ENCODE peak calls at places on chromosomes 1 and 21, in six cellular contexts. L is CD8-positive, alpha-beta memory T cell; F is esophagus squamous epithelium; P is left ventricle myocardium inferior; I is right lobe of liver; B is breast epithelium. T is an unnamed sample. For H3K9me3, the result is how much of the 10 kb centered on the place peaks cover.

GRCh38 chr21:46098303-46099141 is 610 bp downstream of the COL6A2 start:
- DNase-seq in L (peak), F (no peak), P (peak), I (peak), B (peak), T (peak)

GRCh38 chr21:38188037-38188436 is 68.8 kb upstream of the KCNJ15 start:
- DNase-seq in L (no peak), F (no peak), P (no peak), I (no peak), B (no peak), T (no peak)

GRCh38 chr21:35963920-35964451 is 96.3 kb downstream of the SETD4 start:
- DNase-seq in L (no peak), F (no peak), P (no peak), I (no peak), B (no peak), T (no peak)

GRCh38 chr1:26184086-26184485 is 6.3 kb upstream of the CATSPER4 start:
- DNase-seq in L (no peak), F (no peak), P (no peak), I (no peak), B (no peak), T (no peak)

GRCh38 chr1:11157867-11158266 is 31.3 kb upstream of the ANGPTL7 start:
- DNase-seq in L (no peak), F (no peak), P (peak), I (peak), B (no peak), T (no peak)

GRCh38 chr1:6006882-6007281 is 14.7 kb upstream of the NPHP4 start:
- DNase-seq in L (no peak), F (no peak), P (peak), I (no peak), B (no peak), T (no peak)

GRCh38 chr1:67534627-67535065 is 104.4 kb upstream of the SERBP1 start:
- DNase-seq in L (no peak), F (no peak), P (no peak), I (no peak), B (no peak), T (no peak)

GRCh38 chr1:222716393-222716792 is 4.0 kb downstream of the BROX start:
- DNase-seq in L (no peak), F (no peak), P (no peak), I (no peak), B (no peak), T (no peak)

GRCh38 chr1:50929376-50929958 is 30.6 kb downstream of the FAF1 start:
- DNase-seq in L (peak), F (no peak), P (no peak), I (no peak), B (no peak), T (no peak)

GRCh38 chr1:189356206-189356605 is 1121.5 kb downstream of the BRINP3 start:
- DNase-seq in L (no peak), F (no peak), P (no peak), I (no peak), B (no peak), T (no peak)

GRCh38 chr1:161047436-161048420 is 2.0 kb upstream of the USF1 start:
- DNase-seq in L (no peak), F (no peak), P (no peak), I (no peak), B (no peak), T (no peak)

GRCh38 chr1:184882649-184883303 is 91.5 kb downstream of the NIBAN1 start:
- DNase-seq in L (no peak), F (no peak), P (peak), I (no peak), B (peak), T (no peak)

GRCh38 chr1:37811027-37811655 is 3.1 kb upstream of the YRDC start:
- DNase-seq in L (peak), F (no peak), P (peak), I (peak), B (peak), T (no peak)

GRCh38 chr21:25999935-26000582 is 170.5 kb downstream of the APP start:
- DNase-seq in L (peak), F (no peak), P (no peak), I (no peak), B (no peak), T (no peak)

GRCh38 chr21:36065497-36066036 is 4.3 kb upstream of the CBR1 start:
- DNase-seq in L (no peak), F (no peak), P (no peak), I (no peak), B (no peak), T (no peak)

GRCh38 chr1:202639500-202639899 is 70.8 kb downstream of the SYT2 start:
- DNase-seq in L (no peak), F (no peak), P (no peak), I (no peak), B (no peak), T (no peak)

GRCh38 chr1:160046494-160047115 is 14.8 kb upstream of the PIGM start:
- DNase-seq in L (peak), F (no peak), P (peak), I (no peak), B (no peak), T (no peak)

GRCh38 chr1:183180213-183180612 is 5.9 kb upstream of the LAMC2 start:
- DNase-seq in L (no peak), F (no peak), P (no peak), I (no peak), B (peak), T (peak)

GRCh38 chr1:243950166-243950565 is 100.1 kb upstream of the AKT3 start:
- DNase-seq in L (no peak), F (no peak), P (no peak), I (no peak), B (peak), T (no peak)

GRCh38 chr1:156911587-156912298 is 8.7 kb upstream of the LRRC71 start:
- DNase-seq in L (no peak), F (no peak), P (no peak), I (no peak), B (no peak), T (no peak)

GRCh38 chr1:215056584-215056983 is 26.0 kb upstream of the KCNK2 start:
- DNase-seq in L (no peak), F (no peak), P (no peak), I (no peak), B (no peak), T (no peak)

GRCh38 chr1:111221633-111222286 is 5.8 kb upstream of the CHI3L2 start:
- DNase-seq in L (peak), F (no peak), P (no peak), I (no peak), B (no peak), T (no peak)

GRCh38 chr1:172745014-172745413 is 86.1 kb downstream of the FASLG start:
- DNase-seq in L (peak), F (no peak), P (no peak), I (no peak), B (no peak), T (no peak)

GRCh38 chr21:36783612-36784383 is 84.9 kb downstream of the SIM2 start:
- DNase-seq in L (no peak), F (no peak), P (no peak), I (no peak), B (no peak), T (no peak)

GRCh38 chr1:15543589-15544568 is 17.2 kb downstream of the DNAJC16 start:
- DNase-seq in L (no peak), F (no peak), P (no peak), I (no peak), B (no peak), T (no peak)

GRCh38 chr1:227562923-227563318 is 435 bp upstream of the ZNF678 start:
- DNase-seq in L (no peak), F (no peak), P (no peak), I (no peak), B (no peak), T (no peak)

DNA sequence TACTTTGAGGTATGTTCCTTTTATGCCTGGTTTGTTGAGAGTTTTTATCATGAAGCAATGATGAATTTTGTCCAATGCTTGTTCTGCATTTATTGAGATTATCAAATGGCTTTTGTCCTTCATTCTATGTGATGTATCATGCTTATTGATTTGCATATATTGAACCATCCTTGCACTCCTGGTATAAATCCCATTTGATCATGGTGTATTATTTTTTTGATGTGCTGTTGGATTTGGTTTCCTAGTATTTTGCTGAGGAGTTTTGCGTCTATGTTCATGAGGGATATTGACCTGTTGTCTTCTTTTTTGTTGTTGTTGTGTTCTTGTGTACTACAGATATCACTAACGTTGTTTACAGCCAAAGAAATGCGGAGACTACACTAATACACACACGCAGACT is 4.1 kb downstream of the DNAH14 start:
- DNase-seq in L (no peak), F (no peak), P (no peak), I (no peak), B (no peak), T (no peak)
- H3K9me3 ChIP-seq in L (under half), F (under half), P (half or more), I (under half), B (under half), T (under half)

GRCh38 chr1:152859696-152860095 is at the start of gene LCE7A:
- DNase-seq in L (no peak), F (no peak), P (no peak), I (no peak), B (no peak), T (no peak)
- H3K9me3 ChIP-seq in L (under half), F (under half), P (under half), I (under half), B (under half), T (under half)

GRCh38 chr1:101364370-101365120 is 127.7 kb downstream of the S1PR1 start:
- DNase-seq in L (no peak), F (no peak), P (no peak), I (no peak), B (no peak), T (no peak)

GRCh38 chr1:101356604-101357443 is 120.0 kb downstream of the S1PR1 start:
- DNase-seq in L (no peak), F (no peak), P (no peak), I (no peak), B (no peak), T (no peak)

GRCh38 chr1:101363891-101364318 is 127.1 kb downstream of the S1PR1 start:
- DNase-seq in L (no peak), F (no peak), P (no peak), I (no peak), B (no peak), T (no peak)

GRCh38 chr1:101357444-101357986 is 120.7 kb downstream of the S1PR1 start:
- DNase-seq in L (peak), F (no peak), P (no peak), I (no peak), B (no peak), T (no peak)

DNA sequence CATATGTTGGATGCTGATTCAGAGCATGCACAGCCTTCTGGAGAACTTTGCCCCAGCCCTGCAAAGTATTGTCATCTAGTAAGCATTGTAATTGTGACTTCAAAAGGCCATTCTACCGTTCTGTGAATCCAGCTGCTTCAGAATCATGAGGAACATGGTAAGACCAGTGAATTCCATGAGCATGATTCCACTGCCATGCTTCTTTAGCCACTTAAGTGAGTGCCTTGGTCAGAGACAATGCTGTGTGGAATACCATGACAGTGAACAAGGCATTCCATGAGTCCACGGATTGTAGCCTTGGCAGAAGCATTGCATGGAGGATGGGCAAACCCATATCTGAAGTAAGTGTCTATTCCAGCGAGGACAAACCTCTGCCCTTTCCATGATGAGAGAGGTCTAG is 123.7 kb downstream of the S1PR1 start:
- DNase-seq in L (no peak), F (no peak), P (no peak), I (no peak), B (no peak), T (no peak)
- H3K9me3 ChIP-seq in L (under half), F (under half), P (under half), I (under half), B (under half), T (under half)

GRCh38 chr1:4485398-4485797 is 169.0 kb upstream of the AJAP1 start:
- DNase-seq in L (no peak), F (no peak), P (no peak), I (no peak), B (no peak), T (no peak)
- H3K9me3 ChIP-seq in L (under half), F (under half), P (under half), I (under half), B (under half), T (under half)

DNA sequence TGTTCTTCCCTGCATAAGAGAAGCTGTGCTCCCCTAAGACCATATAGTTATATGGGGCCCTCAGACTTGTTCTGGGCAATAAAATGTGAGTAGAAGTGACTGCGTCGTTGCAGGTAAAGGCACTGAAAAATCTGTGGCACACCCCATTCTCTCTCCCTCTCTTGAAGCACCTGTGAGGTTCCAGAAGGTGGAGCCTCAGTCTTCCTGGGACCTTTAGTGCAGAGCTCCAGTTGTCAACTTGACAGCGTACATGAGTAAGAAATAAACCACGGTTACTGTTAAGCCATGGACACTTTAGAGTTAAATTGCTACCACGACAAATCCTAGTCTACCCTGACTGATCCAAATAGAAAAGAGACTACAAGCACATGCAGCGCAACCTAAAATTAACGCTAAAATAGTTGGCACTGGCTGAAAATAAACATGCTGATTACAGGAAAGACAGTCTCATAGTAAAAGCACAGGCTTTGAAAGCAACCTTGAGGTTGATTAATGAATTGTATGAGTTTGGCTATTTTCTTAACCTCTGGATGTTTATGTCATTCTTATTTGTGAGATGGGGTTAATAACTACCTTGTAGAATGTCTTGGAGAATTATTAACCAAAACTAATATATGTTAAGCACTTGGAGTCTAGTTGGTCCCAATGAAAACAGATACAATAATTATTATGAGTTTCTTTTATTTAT is 93.0 kb upstream of the PLPPR4 start:
- DNase-seq in L (no peak), F (no peak), P (no peak), I (no peak), B (no peak), T (no peak)
- H3K9me3 ChIP-seq in L (under half), F (under half), P (under half), I (under half), B (under half), T (under half)